ENCODE peak calls at places on chromosomes 7 and 10, in six cellular contexts. One of them, this sample, is unnamed.

GRCh38 chr7:45677311-45677900 is 103.2 kb downstream of the ADCY1 start:
- DNase-seq in gastrocnemius medialis: no peak
- DNase-seq in T-helper 9 cell: no peak
- DNase-seq in Caki2: no peak
- DNase-seq in globus pallidus: no peak
- DNase-seq in activated CD8-positive, alpha-beta memory T cell treated with anti-CD3 and anti-CD28 coated beads for 24 hours: no peak
- DNase-seq in this sample: no peak

GRCh38 chr7:102410123-102410522 is 14.0 kb downstream of the PRKRIP1 start:
- DNase-seq in gastrocnemius medialis: no peak
- DNase-seq in T-helper 9 cell: no peak
- DNase-seq in Caki2: no peak
- DNase-seq in globus pallidus: no peak
- DNase-seq in activated CD8-positive, alpha-beta memory T cell treated with anti-CD3 and anti-CD28 coated beads for 24 hours: no peak
- DNase-seq in this sample: no peak

GRCh38 chr7:124618871-124619270 is 146.7 kb downstream of the GPR37 start:
- DNase-seq in gastrocnemius medialis: no peak
- DNase-seq in T-helper 9 cell: no peak
- DNase-seq in Caki2: no peak
- DNase-seq in globus pallidus: no peak
- DNase-seq in activated CD8-positive, alpha-beta memory T cell treated with anti-CD3 and anti-CD28 coated beads for 24 hours: no peak
- DNase-seq in this sample: no peak

GRCh38 chr7:99270702-99271101 is 1.9 kb upstream of the MYH16 start:
- DNase-seq in gastrocnemius medialis: no peak
- DNase-seq in T-helper 9 cell: no peak
- DNase-seq in Caki2: peak; percentile 13
- DNase-seq in globus pallidus: no peak
- DNase-seq in activated CD8-positive, alpha-beta memory T cell treated with anti-CD3 and anti-CD28 coated beads for 24 hours: no peak
- DNase-seq in this sample: no peak

GRCh38 chr10:118874171-118874570 is 119.4 kb upstream of the CACUL1 start:
- DNase-seq in gastrocnemius medialis: no peak
- DNase-seq in T-helper 9 cell: no peak
- DNase-seq in Caki2: no peak
- DNase-seq in globus pallidus: no peak
- DNase-seq in activated CD8-positive, alpha-beta memory T cell treated with anti-CD3 and anti-CD28 coated beads for 24 hours: no peak
- DNase-seq in this sample: no peak

GRCh38 chr10:49320191-49320590 is 21.2 kb downstream of the C10orf71 start:
- DNase-seq in gastrocnemius medialis: peak; percentile 11
- DNase-seq in T-helper 9 cell: no peak
- DNase-seq in Caki2: no peak
- DNase-seq in globus pallidus: no peak
- DNase-seq in activated CD8-positive, alpha-beta memory T cell treated with anti-CD3 and anti-CD28 coated beads for 24 hours: peak; percentile 24
- DNase-seq in this sample: no peak

GRCh38 chr7:44279731-44280505 is 45.5 kb downstream of the CAMK2B start:
- DNase-seq in gastrocnemius medialis: peak; percentile 8
- DNase-seq in T-helper 9 cell: no peak
- DNase-seq in Caki2: no peak
- DNase-seq in globus pallidus: no peak
- DNase-seq in activated CD8-positive, alpha-beta memory T cell treated with anti-CD3 and anti-CD28 coated beads for 24 hours: peak; percentile 44
- DNase-seq in this sample: no peak

GRCh38 chr10:93874309-93875031 is 19.3 kb upstream of the SLC35G1 start:
- DNase-seq in gastrocnemius medialis: no peak
- DNase-seq in T-helper 9 cell: no peak
- DNase-seq in Caki2: no peak
- DNase-seq in globus pallidus: no peak
- DNase-seq in activated CD8-positive, alpha-beta memory T cell treated with anti-CD3 and anti-CD28 coated beads for 24 hours: no peak
- DNase-seq in this sample: no peak

GRCh38 chr10:17479015-17479615 is 24.7 kb upstream of the ST8SIA6 start:
- DNase-seq in gastrocnemius medialis: no peak
- DNase-seq in T-helper 9 cell: no peak
- DNase-seq in Caki2: no peak
- DNase-seq in globus pallidus: no peak
- DNase-seq in activated CD8-positive, alpha-beta memory T cell treated with anti-CD3 and anti-CD28 coated beads for 24 hours: no peak
- DNase-seq in this sample: no peak

GRCh38 chr7:106865130-106866115 is at the start of gene PIK3CG:
- DNase-seq in gastrocnemius medialis: no peak
- DNase-seq in T-helper 9 cell: no peak
- DNase-seq in Caki2: no peak
- DNase-seq in globus pallidus: peak; percentile 26
- DNase-seq in activated CD8-positive, alpha-beta memory T cell treated with anti-CD3 and anti-CD28 coated beads for 24 hours: no peak
- DNase-seq in this sample: no peak

GRCh38 chr7:143975617-143976016 is 21.0 kb downstream of the OR2F1 start:
- DNase-seq in gastrocnemius medialis: no peak
- DNase-seq in T-helper 9 cell: no peak
- DNase-seq in Caki2: no peak
- DNase-seq in globus pallidus: no peak
- DNase-seq in activated CD8-positive, alpha-beta memory T cell treated with anti-CD3 and anti-CD28 coated beads for 24 hours: no peak
- DNase-seq in this sample: peak; percentile 26

GRCh38 chr10:126240483-126240882 is 147.8 kb downstream of the ADAM12 start:
- DNase-seq in gastrocnemius medialis: no peak
- DNase-seq in T-helper 9 cell: no peak
- DNase-seq in Caki2: no peak
- DNase-seq in globus pallidus: peak; percentile 85
- DNase-seq in activated CD8-positive, alpha-beta memory T cell treated with anti-CD3 and anti-CD28 coated beads for 24 hours: no peak
- DNase-seq in this sample: no peak

GRCh38 chr7:101465576-101466196 is 103.0 kb downstream of the COL26A1 start:
- DNase-seq in gastrocnemius medialis: no peak
- DNase-seq in T-helper 9 cell: no peak
- DNase-seq in Caki2: no peak
- DNase-seq in globus pallidus: no peak
- DNase-seq in activated CD8-positive, alpha-beta memory T cell treated with anti-CD3 and anti-CD28 coated beads for 24 hours: no peak
- DNase-seq in this sample: peak; percentile 9

GRCh38 chr10:125531470-125531869 is 151.5 kb downstream of the TEX36 start:
- DNase-seq in gastrocnemius medialis: no peak
- DNase-seq in T-helper 9 cell: no peak
- DNase-seq in Caki2: no peak
- DNase-seq in globus pallidus: no peak
- DNase-seq in activated CD8-positive, alpha-beta memory T cell treated with anti-CD3 and anti-CD28 coated beads for 24 hours: no peak
- DNase-seq in this sample: no peak

GRCh38 chr10:34581871-34582532 is 233.1 kb downstream of the PARD3 start:
- DNase-seq in gastrocnemius medialis: no peak
- DNase-seq in T-helper 9 cell: no peak
- DNase-seq in Caki2: no peak
- DNase-seq in globus pallidus: no peak
- DNase-seq in activated CD8-positive, alpha-beta memory T cell treated with anti-CD3 and anti-CD28 coated beads for 24 hours: no peak
- DNase-seq in this sample: peak; percentile 69

GRCh38 chr7:151801291-151801690 is 75.6 kb downstream of the PRKAG2 start:
- DNase-seq in gastrocnemius medialis: no peak
- DNase-seq in T-helper 9 cell: no peak
- DNase-seq in Caki2: no peak
- DNase-seq in globus pallidus: no peak
- DNase-seq in activated CD8-positive, alpha-beta memory T cell treated with anti-CD3 and anti-CD28 coated beads for 24 hours: no peak
- DNase-seq in this sample: no peak

GRCh38 chr7:64651203-64651602 is 14.7 kb upstream of the ZNF107 start:
- DNase-seq in gastrocnemius medialis: no peak
- DNase-seq in T-helper 9 cell: no peak
- DNase-seq in Caki2: no peak
- DNase-seq in globus pallidus: no peak
- DNase-seq in activated CD8-positive, alpha-beta memory T cell treated with anti-CD3 and anti-CD28 coated beads for 24 hours: no peak
- DNase-seq in this sample: no peak

GRCh38 chr10:78402636-78403035 is 369.0 kb downstream of the RPS24 start:
- DNase-seq in gastrocnemius medialis: no peak
- DNase-seq in T-helper 9 cell: no peak
- DNase-seq in Caki2: no peak
- DNase-seq in globus pallidus: no peak
- DNase-seq in activated CD8-positive, alpha-beta memory T cell treated with anti-CD3 and anti-CD28 coated beads for 24 hours: no peak
- DNase-seq in this sample: no peak

GRCh38 chr7:843230-843629 is 11.0 kb downstream of the SUN1 start:
- DNase-seq in gastrocnemius medialis: no peak
- DNase-seq in T-helper 9 cell: no peak
- DNase-seq in Caki2: no peak
- DNase-seq in globus pallidus: no peak
- DNase-seq in activated CD8-positive, alpha-beta memory T cell treated with anti-CD3 and anti-CD28 coated beads for 24 hours: no peak
- DNase-seq in this sample: no peak

GRCh38 chr10:98414578-98414931 is 427 bp downstream of the PYROXD2 start:
- DNase-seq in gastrocnemius medialis: no peak
- DNase-seq in T-helper 9 cell: no peak
- DNase-seq in Caki2: no peak
- DNase-seq in globus pallidus: no peak
- DNase-seq in activated CD8-positive, alpha-beta memory T cell treated with anti-CD3 and anti-CD28 coated beads for 24 hours: no peak
- DNase-seq in this sample: no peak

GRCh38 chr7:68218461-68218860 is 1221.8 kb downstream of the TYW1 start:
- DNase-seq in gastrocnemius medialis: no peak
- DNase-seq in T-helper 9 cell: no peak
- DNase-seq in Caki2: no peak
- DNase-seq in globus pallidus: no peak
- DNase-seq in activated CD8-positive, alpha-beta memory T cell treated with anti-CD3 and anti-CD28 coated beads for 24 hours: no peak
- DNase-seq in this sample: no peak

GRCh38 chr7:101163281-101164070 is 1.9 kb downstream of the VGF start:
- DNase-seq in gastrocnemius medialis: no peak
- DNase-seq in T-helper 9 cell: no peak
- DNase-seq in Caki2: peak; percentile 79
- DNase-seq in globus pallidus: no peak
- DNase-seq in activated CD8-positive, alpha-beta memory T cell treated with anti-CD3 and anti-CD28 coated beads for 24 hours: no peak
- DNase-seq in this sample: peak; percentile 42

GRCh38 chr7:22697322-22697859 is 29.6 kb upstream of the IL6 start:
- DNase-seq in gastrocnemius medialis: no peak
- DNase-seq in T-helper 9 cell: no peak
- DNase-seq in Caki2: no peak
- DNase-seq in globus pallidus: no peak
- DNase-seq in activated CD8-positive, alpha-beta memory T cell treated with anti-CD3 and anti-CD28 coated beads for 24 hours: no peak
- DNase-seq in this sample: no peak

GRCh38 chr10:124002391-124003069 is 90.9 kb downstream of the CHST15 start:
- DNase-seq in gastrocnemius medialis: no peak
- DNase-seq in T-helper 9 cell: no peak
- DNase-seq in Caki2: no peak
- DNase-seq in globus pallidus: no peak
- DNase-seq in activated CD8-positive, alpha-beta memory T cell treated with anti-CD3 and anti-CD28 coated beads for 24 hours: peak; percentile 42
- DNase-seq in this sample: no peak

GRCh38 chr7:25216837-25217236 is 11.4 kb downstream of the NPVF start:
- DNase-seq in gastrocnemius medialis: no peak
- DNase-seq in T-helper 9 cell: no peak
- DNase-seq in Caki2: peak; percentile 42
- DNase-seq in globus pallidus: peak; percentile 50
- DNase-seq in activated CD8-positive, alpha-beta memory T cell treated with anti-CD3 and anti-CD28 coated beads for 24 hours: no peak
- DNase-seq in this sample: peak; percentile 42

GRCh38 chr7:41312235-41312634 is 390.7 kb downstream of the INHBA start:
- DNase-seq in gastrocnemius medialis: no peak
- DNase-seq in T-helper 9 cell: no peak
- DNase-seq in Caki2: no peak
- DNase-seq in globus pallidus: no peak
- DNase-seq in activated CD8-positive, alpha-beta memory T cell treated with anti-CD3 and anti-CD28 coated beads for 24 hours: no peak
- DNase-seq in this sample: no peak

GRCh38 chr7:55440040-55440690 is 75.0 kb downstream of the LANCL2 start:
- DNase-seq in gastrocnemius medialis: peak; percentile 33
- DNase-seq in T-helper 9 cell: no peak
- DNase-seq in Caki2: no peak
- DNase-seq in globus pallidus: no peak
- DNase-seq in activated CD8-positive, alpha-beta memory T cell treated with anti-CD3 and anti-CD28 coated beads for 24 hours: no peak
- DNase-seq in this sample: no peak

GRCh38 chr7:155885162-155886160 is 73.2 kb upstream of the SHH start:
- DNase-seq in gastrocnemius medialis: no peak
- DNase-seq in T-helper 9 cell: no peak
- DNase-seq in Caki2: no peak
- DNase-seq in globus pallidus: peak; percentile 11
- DNase-seq in activated CD8-positive, alpha-beta memory T cell treated with anti-CD3 and anti-CD28 coated beads for 24 hours: no peak
- DNase-seq in this sample: peak; percentile 73

GRCh38 chr7:17940302-17941170 is at the start of gene SNX13:
- DNase-seq in gastrocnemius medialis: peak; percentile 88
- DNase-seq in T-helper 9 cell: peak; percentile 87
- DNase-seq in Caki2: peak; percentile 91
- DNase-seq in globus pallidus: peak; percentile 92
- DNase-seq in activated CD8-positive, alpha-beta memory T cell treated with anti-CD3 and anti-CD28 coated beads for 24 hours: peak; percentile 92
- DNase-seq in this sample: peak; percentile 94

GRCh38 chr7:138785587-138786437 is 12.0 kb upstream of the TMEM213 start:
- DNase-seq in gastrocnemius medialis: no peak
- DNase-seq in T-helper 9 cell: no peak
- DNase-seq in Caki2: peak; percentile 10
- DNase-seq in globus pallidus: no peak
- DNase-seq in activated CD8-positive, alpha-beta memory T cell treated with anti-CD3 and anti-CD28 coated beads for 24 hours: no peak
- DNase-seq in this sample: peak; percentile 38

GRCh38 chr7:55130554-55131198 is 111.9 kb downstream of the EGFR start:
- DNase-seq in gastrocnemius medialis: peak; percentile 68
- DNase-seq in T-helper 9 cell: no peak
- DNase-seq in Caki2: peak; percentile 42
- DNase-seq in globus pallidus: no peak
- DNase-seq in activated CD8-positive, alpha-beta memory T cell treated with anti-CD3 and anti-CD28 coated beads for 24 hours: no peak
- DNase-seq in this sample: peak; percentile 95

GRCh38 chr7:114970732-114971131 is 48.8 kb downstream of the MDFIC start:
- DNase-seq in gastrocnemius medialis: no peak
- DNase-seq in T-helper 9 cell: no peak
- DNase-seq in Caki2: no peak
- DNase-seq in globus pallidus: no peak
- DNase-seq in activated CD8-positive, alpha-beta memory T cell treated with anti-CD3 and anti-CD28 coated beads for 24 hours: no peak
- DNase-seq in this sample: no peak

GRCh38 chr10:97875391-97875790 is 25.7 kb downstream of the GOLGA7B start:
- DNase-seq in gastrocnemius medialis: no peak
- DNase-seq in T-helper 9 cell: no peak
- DNase-seq in Caki2: no peak
- DNase-seq in globus pallidus: no peak
- DNase-seq in activated CD8-positive, alpha-beta memory T cell treated with anti-CD3 and anti-CD28 coated beads for 24 hours: no peak
- DNase-seq in this sample: no peak

GRCh38 chr10:50452603-50453002 is 171.2 kb downstream of the SGMS1 start:
- DNase-seq in gastrocnemius medialis: no peak
- DNase-seq in T-helper 9 cell: no peak
- DNase-seq in Caki2: no peak
- DNase-seq in globus pallidus: no peak
- DNase-seq in activated CD8-positive, alpha-beta memory T cell treated with anti-CD3 and anti-CD28 coated beads for 24 hours: no peak
- DNase-seq in this sample: no peak

GRCh38 chr7:141511370-141512335 is 39.6 kb upstream of the AGK start:
- DNase-seq in gastrocnemius medialis: no peak
- DNase-seq in T-helper 9 cell: no peak
- DNase-seq in Caki2: no peak
- DNase-seq in globus pallidus: no peak
- DNase-seq in activated CD8-positive, alpha-beta memory T cell treated with anti-CD3 and anti-CD28 coated beads for 24 hours: peak; percentile 59
- DNase-seq in this sample: no peak

GRCh38 chr10:74821501-74821900 is 4.9 kb upstream of the KAT6B start:
- DNase-seq in gastrocnemius medialis: peak; percentile 36
- DNase-seq in T-helper 9 cell: no peak
- DNase-seq in Caki2: no peak
- DNase-seq in globus pallidus: no peak
- DNase-seq in activated CD8-positive, alpha-beta memory T cell treated with anti-CD3 and anti-CD28 coated beads for 24 hours: no peak
- DNase-seq in this sample: no peak

This sample was measured in iris pigment epithelial cell.